ENCODE peak calls at places on chromosomes 11 and 22, in four cellular contexts. One of them, this sample, is unnamed.

GRCh38 chr11:132177106-132177505 is 806.7 kb downstream of the NTM start:
- DNase-seq in mucosa of descending colon: no peak
- DNase-seq in foreskin fibroblast: peak
- DNase-seq in fibroblast of pulmonary artery: peak
- DNase-seq in this sample: peak

GRCh38 chr11:7687386-7687785 is 14.1 kb upstream of the CYB5R2 start:
- DNase-seq in mucosa of descending colon: no peak
- DNase-seq in foreskin fibroblast: no peak
- DNase-seq in fibroblast of pulmonary artery: no peak
- DNase-seq in this sample: no peak

GRCh38 chr11:78560066-78560597 is 14.5 kb downstream of the NARS2 start:
- DNase-seq in mucosa of descending colon: no peak
- DNase-seq in foreskin fibroblast: no peak
- DNase-seq in fibroblast of pulmonary artery: no peak
- DNase-seq in this sample: no peak

GRCh38 chr11:95917188-95918036 is 6.5 kb downstream of the MTMR2 start:
- DNase-seq in mucosa of descending colon: no peak
- DNase-seq in foreskin fibroblast: no peak
- DNase-seq in fibroblast of pulmonary artery: peak
- DNase-seq in this sample: no peak

GRCh38 chr11:13064593-13064992 is 55.5 kb downstream of the RASSF10 start:
- DNase-seq in mucosa of descending colon: peak
- DNase-seq in foreskin fibroblast: no peak
- DNase-seq in fibroblast of pulmonary artery: no peak
- DNase-seq in this sample: no peak

GRCh38 chr11:36229091-36229490 is 60.1 kb downstream of the COMMD9 start:
- DNase-seq in mucosa of descending colon: no peak
- DNase-seq in foreskin fibroblast: no peak
- DNase-seq in fibroblast of pulmonary artery: no peak
- DNase-seq in this sample: no peak

GRCh38 chr11:131246589-131247164 is 123.7 kb upstream of the NTM start:
- DNase-seq in mucosa of descending colon: peak
- DNase-seq in foreskin fibroblast: no peak
- DNase-seq in fibroblast of pulmonary artery: no peak
- DNase-seq in this sample: peak

GRCh38 chr11:129225190-129225589 is 33.1 kb upstream of the ARHGAP32 start:
- DNase-seq in mucosa of descending colon: no peak
- DNase-seq in foreskin fibroblast: peak
- DNase-seq in fibroblast of pulmonary artery: peak
- DNase-seq in this sample: peak

GRCh38 chr22:36257308-36257707 is 4.4 kb downstream of the APOL1 start:
- DNase-seq in mucosa of descending colon: no peak
- DNase-seq in foreskin fibroblast: no peak
- DNase-seq in fibroblast of pulmonary artery: no peak
- DNase-seq in this sample: no peak

DNA sequence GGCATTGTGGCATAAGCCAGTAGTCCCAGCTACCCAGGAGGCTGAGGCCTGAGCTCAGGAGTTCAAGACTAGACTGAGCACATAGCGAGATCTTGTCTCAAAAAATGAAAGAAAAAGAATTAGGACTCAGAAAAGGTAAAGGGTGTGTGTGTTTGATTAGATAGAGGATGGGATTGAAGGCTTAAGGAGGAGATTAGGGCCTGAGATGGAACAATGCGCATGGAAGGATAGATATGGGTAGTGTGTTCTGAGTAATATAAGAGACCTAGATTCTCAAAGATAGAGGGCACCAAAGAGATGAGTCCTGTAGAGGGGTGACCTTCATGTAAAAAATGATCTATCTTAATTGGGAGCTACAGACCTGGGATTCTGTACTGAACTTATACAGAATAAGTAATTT is 17.3 kb upstream of the RAB30 start:
- DNase-seq in mucosa of descending colon: no peak
- DNase-seq in foreskin fibroblast: no peak
- DNase-seq in fibroblast of pulmonary artery: no peak
- DNase-seq in this sample: no peak
- TF ChIP-seq CTCF in mucosa of descending colon: no peak
- TF ChIP-seq CTCF in foreskin fibroblast: peak
- TF ChIP-seq CTCF in fibroblast of pulmonary artery: no peak
- TF ChIP-seq CTCF in this sample: peak

DNA sequence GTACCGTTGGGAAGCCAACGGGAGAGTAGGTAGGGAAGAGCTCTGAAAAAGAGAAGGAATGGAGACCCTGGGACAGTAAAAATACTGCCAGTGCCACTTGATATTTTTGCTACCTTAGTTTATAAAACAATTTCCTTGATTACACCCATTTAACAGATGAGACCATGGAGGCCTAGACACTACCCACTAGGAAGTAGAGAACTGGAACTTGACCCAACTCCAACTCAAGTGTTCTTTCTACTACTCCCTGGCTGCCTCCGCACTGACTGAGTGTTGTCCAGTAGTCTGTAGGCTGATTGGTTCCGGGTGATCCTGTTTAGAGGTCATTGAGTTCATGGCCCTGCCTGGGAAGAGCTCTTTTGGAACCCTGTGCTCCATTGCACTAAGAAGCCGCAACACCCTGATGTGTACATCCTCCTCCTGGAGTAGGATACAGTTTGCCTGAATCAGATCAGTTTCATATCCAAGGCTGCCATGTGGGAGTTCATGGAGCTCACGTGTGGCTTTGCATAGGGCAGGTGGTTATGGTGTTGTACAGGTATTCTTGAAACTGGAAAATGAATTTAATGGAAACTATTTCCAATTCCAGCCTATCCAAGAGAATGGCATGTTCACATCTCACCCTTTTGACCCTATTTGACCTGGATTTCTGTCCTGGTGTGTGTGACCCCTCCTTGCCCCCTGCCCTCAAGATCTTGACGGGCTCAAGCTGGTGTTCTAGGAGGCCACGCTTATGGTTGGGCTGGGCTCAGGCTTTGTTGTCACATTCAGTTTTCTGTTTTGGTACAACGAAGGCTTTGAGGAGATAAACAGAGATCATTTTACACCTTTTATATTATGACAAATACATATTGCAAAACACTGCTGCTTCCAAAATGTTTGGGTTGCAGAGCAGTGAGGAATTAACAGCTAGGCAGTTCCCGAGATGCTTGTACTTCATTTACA is 102.2 kb upstream of the NNMT start:
- DNase-seq in mucosa of descending colon: no peak
- DNase-seq in foreskin fibroblast: peak
- DNase-seq in fibroblast of pulmonary artery: peak
- DNase-seq in this sample: peak
- TF ChIP-seq CTCF in mucosa of descending colon: no peak
- TF ChIP-seq CTCF in foreskin fibroblast: no peak
- TF ChIP-seq CTCF in fibroblast of pulmonary artery: no peak
- TF ChIP-seq CTCF in this sample: no peak

GRCh38 chr11:1478544-1478943 is 8.0 kb downstream of the MOB2 start:
- DNase-seq in mucosa of descending colon: no peak
- DNase-seq in foreskin fibroblast: no peak
- DNase-seq in fibroblast of pulmonary artery: no peak
- DNase-seq in this sample: no peak
- TF ChIP-seq CTCF in mucosa of descending colon: no peak
- TF ChIP-seq CTCF in foreskin fibroblast: no peak
- TF ChIP-seq CTCF in fibroblast of pulmonary artery: no peak
- TF ChIP-seq CTCF in this sample: no peak

DNA sequence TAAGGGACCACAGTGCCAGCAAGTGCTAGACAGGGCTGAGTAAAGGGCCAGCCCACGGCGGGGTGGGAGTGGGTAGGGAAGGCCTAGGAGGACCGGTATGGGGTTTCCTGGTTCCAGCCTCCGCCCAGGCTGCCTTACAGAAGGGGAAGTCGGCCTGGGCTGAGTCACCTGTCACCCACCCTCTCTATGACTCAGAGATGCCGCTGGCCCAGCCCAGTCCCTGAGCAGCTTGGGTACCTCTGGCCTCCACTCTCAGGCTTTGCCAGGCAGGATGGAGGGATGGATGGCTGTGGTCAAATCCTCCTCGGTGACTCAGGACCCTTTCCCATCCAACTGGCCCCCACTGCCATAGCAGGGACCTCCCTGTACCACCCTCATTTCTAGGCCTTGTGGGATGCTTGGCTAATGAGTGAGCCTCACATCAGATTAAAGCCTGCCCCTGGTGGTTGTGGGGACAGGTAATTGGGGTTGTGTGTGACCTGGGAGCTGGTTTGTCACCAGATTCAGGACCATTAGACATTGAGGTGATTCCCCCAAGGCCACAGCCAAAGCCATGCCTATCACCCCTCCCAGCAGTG is 13.9 kb downstream of the SLC35E4 start:
- DNase-seq in mucosa of descending colon: peak
- DNase-seq in foreskin fibroblast: peak
- DNase-seq in fibroblast of pulmonary artery: peak
- DNase-seq in this sample: peak
- TF ChIP-seq CTCF in mucosa of descending colon: no peak
- TF ChIP-seq CTCF in foreskin fibroblast: no peak
- TF ChIP-seq CTCF in fibroblast of pulmonary artery: no peak
- TF ChIP-seq CTCF in this sample: peak

GRCh38 chr11:94603587-94603986 is 36.4 kb downstream of the PIWIL4 start:
- DNase-seq in mucosa of descending colon: no peak
- DNase-seq in foreskin fibroblast: no peak
- DNase-seq in fibroblast of pulmonary artery: no peak
- DNase-seq in this sample: no peak

GRCh38 chr11:94604496-94604895 is 37.3 kb downstream of the PIWIL4 start:
- DNase-seq in mucosa of descending colon: no peak
- DNase-seq in foreskin fibroblast: no peak
- DNase-seq in fibroblast of pulmonary artery: peak
- DNase-seq in this sample: no peak

GRCh38 chr11:94597896-94598295 is 30.7 kb downstream of the PIWIL4 start:
- DNase-seq in mucosa of descending colon: peak
- DNase-seq in foreskin fibroblast: peak
- DNase-seq in fibroblast of pulmonary artery: peak
- DNase-seq in this sample: no peak

GRCh38 chr11:94599510-94599909 is 32.3 kb downstream of the PIWIL4 start:
- DNase-seq in mucosa of descending colon: no peak
- DNase-seq in foreskin fibroblast: no peak
- DNase-seq in fibroblast of pulmonary artery: no peak
- DNase-seq in this sample: no peak

GRCh38 chr11:94602430-94603372 is 35.5 kb downstream of the PIWIL4 start:
- DNase-seq in mucosa of descending colon: peak
- DNase-seq in foreskin fibroblast: peak
- DNase-seq in fibroblast of pulmonary artery: peak
- DNase-seq in this sample: peak
- TF ChIP-seq CTCF in mucosa of descending colon: no peak
- TF ChIP-seq CTCF in foreskin fibroblast: peak
- TF ChIP-seq CTCF in fibroblast of pulmonary artery: peak
- TF ChIP-seq CTCF in this sample: peak

GRCh38 chr11:10908215-10908990 is 50.5 kb upstream of the ZBED5 start:
- DNase-seq in mucosa of descending colon: no peak
- DNase-seq in foreskin fibroblast: peak
- DNase-seq in fibroblast of pulmonary artery: peak
- DNase-seq in this sample: peak

GRCh38 chr11:10902756-10903155 is 44.9 kb upstream of the ZBED5 start:
- DNase-seq in mucosa of descending colon: no peak
- DNase-seq in foreskin fibroblast: no peak
- DNase-seq in fibroblast of pulmonary artery: no peak
- DNase-seq in this sample: no peak

GRCh38 chr11:10902301-10902700 is 44.4 kb upstream of the ZBED5 start:
- DNase-seq in mucosa of descending colon: no peak
- DNase-seq in foreskin fibroblast: no peak
- DNase-seq in fibroblast of pulmonary artery: no peak
- DNase-seq in this sample: no peak

GRCh38 chr11:10909141-10909883 is 51.5 kb upstream of the ZBED5 start:
- DNase-seq in mucosa of descending colon: no peak
- DNase-seq in foreskin fibroblast: peak
- DNase-seq in fibroblast of pulmonary artery: no peak
- DNase-seq in this sample: peak

GRCh38 chr11:10906521-10906920 is 48.7 kb upstream of the ZBED5 start:
- DNase-seq in mucosa of descending colon: no peak
- DNase-seq in foreskin fibroblast: peak
- DNase-seq in fibroblast of pulmonary artery: peak
- DNase-seq in this sample: peak
- TF ChIP-seq CTCF in mucosa of descending colon: no peak
- TF ChIP-seq CTCF in foreskin fibroblast: no peak
- TF ChIP-seq CTCF in fibroblast of pulmonary artery: peak
- TF ChIP-seq CTCF in this sample: peak

GRCh38 chr11:46541593-46542371 is 52.0 kb downstream of the AMBRA1 start:
- DNase-seq in mucosa of descending colon: peak
- DNase-seq in foreskin fibroblast: no peak
- DNase-seq in fibroblast of pulmonary artery: no peak
- DNase-seq in this sample: no peak
- TF ChIP-seq CTCF in mucosa of descending colon: peak
- TF ChIP-seq CTCF in foreskin fibroblast: no peak
- TF ChIP-seq CTCF in fibroblast of pulmonary artery: no peak
- TF ChIP-seq CTCF in this sample: no peak

This sample was measured in fibroblast of mammary gland.